ENCODE peak calls at places on chromosomes 13 and 19, in ten cellular contexts. Q is fibroblast of lung, O is Peyer's patch, W is esophagus muscularis mucosa, U is ovary, Z is lung, F is body of pancreas, Y is mammary epithelial cell, C is uterus, H is brain microvascular endothelial cell. X is an unnamed sample. For H3K36me3, the result is how much of the 10 kb centered on the place peaks cover.

GRCh38 chr13:26377038-26377437 is 123.1 kb downstream of the CDK8 start:
- DNase-seq in Q (peak), O (peak), W (no peak), U (no peak), Z (no peak), F (peak), Y (peak), C (no peak), H (peak), X (no peak)

GRCh38 chr19:11737964-11738745 is 591 bp downstream of the ZNF823 start:
- DNase-seq in Q (peak), O (peak), W (no peak), U (peak), Z (peak), F (peak), Y (peak), C (peak), H (peak), X (peak)

GRCh38 chr13:113538689-113539058 is 45.9 kb upstream of the TFDP1 start:
- DNase-seq in Q (no peak), O (peak), W (no peak), U (no peak), Z (no peak), F (no peak), Y (no peak), C (peak), H (no peak), X (no peak)

GRCh38 chr13:97798836-97799235 is 154.6 kb upstream of the IPO5 start:
- DNase-seq in Q (no peak), O (no peak), W (no peak), U (no peak), Z (no peak), F (no peak), Y (no peak), C (no peak), H (no peak), X (no peak)

GRCh38 chr13:42039946-42040729 is 8.3 kb upstream of the DGKH start:
- DNase-seq in Q (peak), O (peak), W (peak), U (peak), Z (peak), F (peak), Y (peak), C (peak), H (peak), X (peak)

GRCh38 chr13:46317120-46317519 is 69.9 kb downstream of the RUBCNL start:
- DNase-seq in Q (no peak), O (no peak), W (no peak), U (no peak), Z (no peak), F (no peak), Y (no peak), C (no peak), H (no peak), X (no peak)

GRCh38 chr19:15374796-15375440 is 4.7 kb downstream of the AKAP8 start:
- DNase-seq in Q (no peak), O (no peak), W (no peak), U (no peak), Z (no peak), F (no peak), Y (no peak), C (peak), H (no peak), X (peak)

GRCh38 chr13:80276371-80277289 is 64.3 kb downstream of the SPRY2 start:
- DNase-seq in Q (peak), O (no peak), W (peak), U (no peak), Z (no peak), F (no peak), Y (no peak), C (no peak), H (no peak), X (peak)

GRCh38 chr13:60019119-60019993 is 144.4 kb downstream of the DIAPH3 start:
- DNase-seq in Q (peak), O (no peak), W (no peak), U (no peak), Z (no peak), F (no peak), Y (peak), C (no peak), H (no peak), X (no peak)

GRCh38 chr19:42352893-42353259 is 27.4 kb downstream of the MEGF8 start:
- DNase-seq in Q (no peak), O (no peak), W (no peak), U (no peak), Z (no peak), F (no peak), Y (no peak), C (no peak), H (no peak), X (no peak)

GRCh38 chr13:49098198-49098597 is 121.9 kb upstream of the MLNR start:
- DNase-seq in Q (peak), O (peak), W (no peak), U (no peak), Z (no peak), F (no peak), Y (peak), C (peak), H (peak), X (peak)

GRCh38 chr13:95494082-95494681 is 58.3 kb upstream of the CLDN10 start:
- DNase-seq in Q (peak), O (no peak), W (no peak), U (no peak), Z (no peak), F (no peak), Y (peak), C (no peak), H (peak), X (peak)

GRCh38 chr13:79901336-79901735 is 420.4 kb downstream of the NDFIP2 start:
- DNase-seq in Q (peak), O (peak), W (no peak), U (no peak), Z (no peak), F (no peak), Y (peak), C (no peak), H (peak), X (no peak)

GRCh38 chr13:32650705-32651311 is 64.6 kb downstream of the PDS5B start:
- DNase-seq in Q (peak), O (peak), W (no peak), U (no peak), Z (peak), F (peak), Y (peak), C (peak), H (peak), X (peak)

GRCh38 chr13:104357174-104357573 is 1291.0 kb upstream of the SLC10A2 start:
- DNase-seq in Q (peak), O (no peak), W (no peak), U (no peak), Z (no peak), F (no peak), Y (no peak), C (no peak), H (no peak), X (no peak)

GRCh38 chr13:19737844-19738557 is 44.7 kb downstream of the PSPC1 start:
- DNase-seq in Q (peak), O (no peak), W (no peak), U (no peak), Z (no peak), F (no peak), Y (no peak), C (no peak), H (no peak), X (no peak)

GRCh38 chr13:74715718-74716117 is 581.5 kb upstream of the KLF12 start:
- DNase-seq in Q (no peak), O (no peak), W (no peak), U (no peak), Z (no peak), F (no peak), Y (peak), C (no peak), H (no peak), X (no peak)

GRCh38 chr13:108304170-108305068 is 34.9 kb downstream of the TNFSF13B start:
- DNase-seq in Q (no peak), O (no peak), W (no peak), U (no peak), Z (no peak), F (no peak), Y (no peak), C (no peak), H (no peak), X (no peak)

GRCh38 chr13:95644611-95645052 is at the start of gene DZIP1:
- DNase-seq in Q (peak), O (peak), W (no peak), U (peak), Z (peak), F (peak), Y (peak), C (peak), H (peak), X (peak)

GRCh38 chr19:49210108-49210900 is 52.7 kb downstream of the TRPM4 start:
- DNase-seq in Q (no peak), O (peak), W (no peak), U (peak), Z (no peak), F (peak), Y (no peak), C (peak), H (no peak), X (no peak)

GRCh38 chr13:113526466-113527220 is 36.1 kb upstream of the DCUN1D2 start:
- DNase-seq in Q (no peak), O (peak), W (no peak), U (no peak), Z (no peak), F (no peak), Y (no peak), C (no peak), H (no peak), X (no peak)

GRCh38 chr13:92807343-92807742 is 419.3 kb upstream of the GPC6 start:
- DNase-seq in Q (peak), O (no peak), W (no peak), U (no peak), Z (no peak), F (no peak), Y (no peak), C (no peak), H (peak), X (no peak)

GRCh38 chr13:32116210-32116609 is 84.6 kb downstream of the FRY start:
- DNase-seq in Q (peak), O (no peak), W (no peak), U (no peak), Z (no peak), F (no peak), Y (no peak), C (no peak), H (no peak), X (no peak)

GRCh38 chr13:23518231-23518630 is 52.0 kb upstream of the TNFRSF19 start:
- DNase-seq in Q (no peak), O (no peak), W (peak), U (no peak), Z (no peak), F (no peak), Y (no peak), C (no peak), H (no peak), X (no peak)

GRCh38 chr19:53511933-53512374 is 26.0 kb upstream of the ZNF331 start:
- DNase-seq in Q (peak), O (peak), W (no peak), U (peak), Z (peak), F (peak), Y (peak), C (peak), H (peak), X (peak)

GRCh38 chr19:13152854-13153626 is 2.8 kb downstream of the IER2 start:
- DNase-seq in Q (peak), O (peak), W (peak), U (peak), Z (peak), F (peak), Y (peak), C (peak), H (peak), X (peak)
- TF ChIP-seq CTCF in Q (peak), O (peak), W (no peak), U (no peak), Z (peak), F (no peak), Y (no peak), C (peak), H (no peak), X (no peak)

DNA sequence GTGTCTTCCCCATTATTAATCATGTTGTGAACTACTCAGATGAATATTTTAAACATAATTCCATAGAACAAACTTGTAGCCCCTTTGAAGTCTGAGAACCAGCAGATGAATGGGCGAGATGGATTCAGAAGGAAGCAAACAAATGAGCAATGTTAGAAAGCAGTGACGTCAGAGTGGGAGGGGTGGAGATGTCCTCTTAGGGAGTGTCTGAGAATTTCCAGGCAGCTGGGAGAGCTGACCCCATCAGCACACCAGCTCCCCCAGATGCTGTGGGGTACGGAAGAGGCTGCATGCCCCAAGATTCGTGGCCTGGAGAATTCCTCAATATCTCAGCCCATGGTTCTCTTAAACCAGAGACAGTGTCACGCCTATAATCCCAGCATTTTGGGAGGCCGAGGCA is 68.6 kb downstream of the DPF1 start:
- DNase-seq in Q (peak), O (no peak), W (no peak), U (no peak), Z (no peak), F (no peak), Y (peak), C (no peak), H (peak), X (no peak)
- H3K36me3 ChIP-seq in Q (under half), O (under half), W (half or more), U (under half), Z (under half), F (under half), Y (under half), C (under half), H (under half), X (under half)

DNA sequence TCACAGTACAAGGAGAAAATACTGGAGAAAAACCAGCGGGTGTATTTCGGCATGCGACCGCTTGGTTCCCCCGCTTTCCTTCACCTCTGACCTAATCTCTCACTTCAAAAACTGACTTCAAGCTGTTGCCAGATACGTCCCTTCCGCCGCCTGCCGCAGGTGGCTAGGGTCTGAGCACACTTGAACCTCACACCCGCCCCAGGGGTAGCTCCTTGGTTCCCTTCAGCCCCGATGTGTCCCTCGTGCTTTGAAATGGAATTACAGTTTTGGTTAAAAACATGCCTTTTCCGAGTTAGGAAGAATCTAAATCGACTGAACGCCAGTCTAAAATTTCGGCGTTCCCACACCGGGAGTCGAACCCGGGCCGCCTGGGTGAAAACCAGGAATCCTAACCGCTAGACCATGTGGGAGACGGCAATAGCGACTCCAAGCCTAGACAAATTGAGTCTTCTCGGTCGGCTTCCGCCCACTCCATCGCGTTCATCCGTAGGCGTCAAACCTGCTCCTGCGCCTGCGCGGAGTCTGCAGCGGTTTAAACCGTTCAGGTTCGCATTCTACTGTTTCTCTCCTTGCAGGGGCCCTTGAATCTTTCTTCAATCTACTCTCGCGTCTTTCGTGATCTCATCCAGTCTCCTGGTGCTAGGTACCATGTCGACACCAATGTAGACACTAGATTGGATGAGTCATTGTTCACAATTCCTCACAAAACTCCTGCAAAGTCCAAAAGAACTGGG is 71.5 kb downstream of the NUFIP1 start:
- DNase-seq in Q (peak), O (peak), W (peak), U (peak), Z (peak), F (peak), Y (peak), C (peak), H (peak), X (peak)
- TF ChIP-seq CTCF in Q (peak), O (peak), W (no peak), U (peak), Z (peak), F (peak), Y (no peak), C (peak), H (peak), X (no peak)

DNA sequence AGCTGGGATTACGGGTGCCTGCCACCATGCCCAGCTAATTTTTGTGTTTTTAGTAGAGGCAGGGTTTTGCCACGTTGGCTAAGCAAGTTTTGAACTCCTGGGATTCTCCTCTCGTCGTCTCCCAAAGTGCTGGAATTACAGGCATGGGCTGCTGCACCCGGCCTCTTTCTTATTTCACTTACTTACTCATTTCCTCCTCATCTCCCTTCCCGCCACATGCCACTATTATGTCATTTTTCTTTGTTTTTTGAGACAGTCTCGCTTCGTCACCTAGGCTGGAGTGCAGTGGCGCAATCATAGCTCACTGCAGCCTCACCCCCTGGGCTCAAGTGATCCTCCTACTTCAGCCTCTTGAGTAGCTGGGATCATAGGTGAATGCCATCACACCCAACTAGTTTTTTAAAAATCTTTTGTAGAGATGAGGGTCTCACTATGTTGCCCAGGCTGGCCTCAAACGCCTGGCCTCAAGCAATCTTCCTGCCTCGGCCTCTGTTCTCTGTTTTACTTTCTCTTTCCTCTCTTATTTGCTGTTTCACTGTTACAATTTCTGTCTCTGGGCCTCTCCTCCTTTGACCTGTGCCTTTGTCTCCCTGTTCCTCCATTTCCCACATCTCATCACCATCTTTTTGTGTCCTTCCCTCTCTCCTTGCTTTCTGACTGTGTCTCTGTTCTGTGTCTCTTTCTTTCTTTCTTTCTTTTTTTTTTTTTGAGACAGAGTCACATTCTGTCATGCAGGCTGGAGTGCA is 9.2 kb downstream of the SHKBP1 start:
- DNase-seq in Q (peak), O (no peak), W (no peak), U (no peak), Z (peak), F (no peak), Y (peak), C (no peak), H (peak), X (no peak)
- H3K36me3 ChIP-seq in Q (under half), O (under half), W (half or more), U (under half), Z (under half), F (under half), Y (under half), C (under half), H (under half), X (under half)